ENCODE peak calls at places on chromosome 19, in eight cellular contexts. P is AG09319; R is NB4; W is H54; C is GM04504; N is stimulated activated CD8-positive, alpha-beta memory T cell treated with anti-CD3 and anti-CD28 coated beads, Interleukin-4, amount 100 ng/mL, for 1 hour; E is CD4-positive, alpha-beta T cell; H is astrocyte of the hippocampus. U is an unnamed sample.

GRCh38 chr19:38263696-38264485 is 482 bp upstream of the SPINT2 start:
- DNase-seq in R (no peak), P (no peak), C (no peak), H (peak), W (no peak), N (peak), E (peak), U (no peak)

GRCh38 chr19:14536926-14537692 is 7.7 kb downstream of the TECR start:
- DNase-seq in W (peak), H (peak), C (no peak), N (no peak), P (no peak), E (no peak), R (peak), U (no peak)

GRCh38 chr19:42114412-42114811 is 17.8 kb downstream of the POU2F2 start:
- DNase-seq in H (no peak), R (no peak), W (no peak), E (no peak), P (no peak), C (no peak), N (no peak), U (no peak)

GRCh38 chr19:19860756-19861390 is 4.8 kb upstream of the ZNF253 start:
- DNase-seq in R (no peak), H (no peak), C (no peak), E (peak), N (no peak), P (no peak), W (no peak), U (peak)

GRCh38 chr19:12293771-12294307 is 844 bp downstream of the ZNF44 start:
- DNase-seq in W (peak), E (peak), H (peak), P (no peak), R (peak), N (no peak), C (peak), U (peak)

GRCh38 chr19:53076984-53077383 is 26.2 kb downstream of the ZNF160 start:
- DNase-seq in E (no peak), H (peak), P (no peak), C (no peak), W (no peak), R (peak), N (no peak), U (peak)

GRCh38 chr19:8097198-8097597 is 44.6 kb downstream of the CCL25 start:
- DNase-seq in E (no peak), H (no peak), C (no peak), P (no peak), W (no peak), N (no peak), R (no peak), U (no peak)

GRCh38 chr19:6057651-6058365 is 52.5 kb downstream of the RFX2 start:
- DNase-seq in C (no peak), E (no peak), H (no peak), W (no peak), R (no peak), N (no peak), P (no peak), U (no peak)

GRCh38 chr19:14369399-14370168 is 11.7 kb upstream of the ADGRE5 start:
- DNase-seq in E (peak), R (peak), C (no peak), W (no peak), H (peak), P (no peak), N (peak), U (no peak)

GRCh38 chr19:4744451-4745170 is 21.0 kb upstream of the DPP9 start:
- DNase-seq in W (peak), N (no peak), P (peak), R (peak), H (peak), E (no peak), C (peak), U (no peak)

GRCh38 chr19:6070179-6071102 is 39.9 kb downstream of the RFX2 start:
- DNase-seq in R (no peak), N (no peak), C (no peak), E (no peak), W (no peak), H (no peak), P (no peak), U (no peak)

GRCh38 chr19:33177417-33177976 is 16.6 kb upstream of the LRP3 start:
- DNase-seq in R (no peak), C (no peak), H (no peak), W (no peak), P (no peak), E (peak), N (peak), U (peak)

GRCh38 chr19:47651132-47651531 is 42.2 kb downstream of the BICRA start:
- DNase-seq in W (no peak), P (no peak), C (no peak), N (no peak), E (no peak), R (no peak), H (no peak), U (no peak)

GRCh38 chr19:13160557-13160956 is 10.3 kb downstream of the IER2 start:
- DNase-seq in H (no peak), E (no peak), N (no peak), C (no peak), P (no peak), R (peak), W (no peak), U (no peak)